ENCODE peak calls at places on chromosomes 1 and 21, in four cellular contexts. One of them, this sample, is unnamed. For H3K9me3, the result is how much of the 10 kb centered on the place peaks cover.

GRCh38 chr1:177798614-177799013 is 171.2 kb downstream of the SEC16B start:
- DNase-seq in mesenchymal stem cell: no peak
- DNase-seq in lung: no peak
- DNase-seq in sigmoid colon: no peak
- DNase-seq in this sample: no peak

GRCh38 chr1:223748405-223748772 is 36.0 kb downstream of the CAPN2 start:
- DNase-seq in mesenchymal stem cell: peak
- DNase-seq in sigmoid colon: no peak
- DNase-seq in lung: no peak
- DNase-seq in this sample: peak

GRCh38 chr1:207913951-207914350 is 3.0 kb upstream of the CD34 start:
- DNase-seq in sigmoid colon: no peak
- DNase-seq in mesenchymal stem cell: no peak
- DNase-seq in lung: no peak
- DNase-seq in this sample: no peak

GRCh38 chr1:85584264-85584781 is 3.8 kb downstream of the CCN1 start:
- DNase-seq in sigmoid colon: no peak
- DNase-seq in mesenchymal stem cell: peak
- DNase-seq in lung: no peak
- DNase-seq in this sample: peak

GRCh38 chr1:6614953-6615785 is 1.6 kb downstream of the PHF13 start:
- DNase-seq in mesenchymal stem cell: no peak
- DNase-seq in lung: no peak
- DNase-seq in sigmoid colon: peak
- DNase-seq in this sample: no peak

GRCh38 chr1:85438353-85438752 is 26.6 kb downstream of the DDAH1 start:
- DNase-seq in mesenchymal stem cell: peak
- DNase-seq in lung: no peak
- DNase-seq in sigmoid colon: no peak
- DNase-seq in this sample: peak

GRCh38 chr1:12454406-12455391 is 163.3 kb downstream of the DHRS3 start:
- DNase-seq in mesenchymal stem cell: peak
- DNase-seq in lung: no peak
- DNase-seq in sigmoid colon: peak
- DNase-seq in this sample: peak

GRCh38 chr1:162171078-162171477 is 101.6 kb downstream of the NOS1AP start:
- DNase-seq in lung: no peak
- DNase-seq in sigmoid colon: no peak
- DNase-seq in mesenchymal stem cell: no peak
- DNase-seq in this sample: no peak

GRCh38 chr1:225412803-225413338 is 15.0 kb downstream of the LBR start:
- DNase-seq in lung: no peak
- DNase-seq in sigmoid colon: no peak
- DNase-seq in mesenchymal stem cell: no peak
- DNase-seq in this sample: no peak

GRCh38 chr1:73674945-73675561 is 522.9 kb downstream of the LRRIQ3 start:
- DNase-seq in lung: no peak
- DNase-seq in mesenchymal stem cell: peak
- DNase-seq in sigmoid colon: no peak
- DNase-seq in this sample: no peak

GRCh38 chr21:33866851-33867250 is 48.8 kb downstream of the ATP5PO start:
- DNase-seq in mesenchymal stem cell: peak
- DNase-seq in sigmoid colon: no peak
- DNase-seq in lung: no peak
- DNase-seq in this sample: peak

GRCh38 chr1:28983509-28984310 is 69.3 kb downstream of the EPB41 start:
- DNase-seq in mesenchymal stem cell: peak
- DNase-seq in lung: peak
- DNase-seq in sigmoid colon: peak
- DNase-seq in this sample: peak

GRCh38 chr1:156664949-156665411 is 12.2 kb downstream of the NES start:
- DNase-seq in sigmoid colon: no peak
- DNase-seq in lung: no peak
- DNase-seq in mesenchymal stem cell: peak
- DNase-seq in this sample: no peak

GRCh38 chr21:36452281-36452680 is 27.6 kb downstream of the CLDN14 start:
- DNase-seq in sigmoid colon: no peak
- DNase-seq in lung: no peak
- DNase-seq in mesenchymal stem cell: no peak
- DNase-seq in this sample: no peak

GRCh38 chr1:115807723-115808122 is 33.2 kb downstream of the NHLH2 start:
- DNase-seq in sigmoid colon: no peak
- DNase-seq in mesenchymal stem cell: peak
- DNase-seq in lung: peak
- DNase-seq in this sample: peak

GRCh38 chr1:85584923-85585322 is 4.4 kb downstream of the CCN1 start:
- DNase-seq in mesenchymal stem cell: no peak
- DNase-seq in lung: no peak
- DNase-seq in sigmoid colon: no peak
- DNase-seq in this sample: no peak

GRCh38 chr1:149986486-149987296 is 23.8 kb downstream of the OTUD7B start:
- DNase-seq in mesenchymal stem cell: peak
- DNase-seq in sigmoid colon: no peak
- DNase-seq in lung: no peak
- DNase-seq in this sample: no peak

GRCh38 chr1:243549108-243549507 is 293.3 kb downstream of the SDCCAG8 start:
- DNase-seq in sigmoid colon: no peak
- DNase-seq in lung: no peak
- DNase-seq in mesenchymal stem cell: peak
- DNase-seq in this sample: no peak

GRCh38 chr1:108000620-108001105 is 35.7 kb upstream of the VAV3 start:
- DNase-seq in lung: peak
- DNase-seq in mesenchymal stem cell: peak
- DNase-seq in sigmoid colon: peak
- DNase-seq in this sample: peak

GRCh38 chr1:165129568-165130164 is 226.8 kb downstream of the LMX1A start:
- DNase-seq in mesenchymal stem cell: peak
- DNase-seq in lung: peak
- DNase-seq in sigmoid colon: no peak
- DNase-seq in this sample: peak

GRCh38 chr1:89112871-89113613 is 12.9 kb downstream of the GBP2 start:
- DNase-seq in sigmoid colon: no peak
- DNase-seq in lung: no peak
- DNase-seq in mesenchymal stem cell: no peak
- DNase-seq in this sample: no peak

GRCh38 chr21:38712076-38712475 is 93.7 kb upstream of the ETS2 start:
- DNase-seq in lung: no peak
- DNase-seq in sigmoid colon: no peak
- DNase-seq in mesenchymal stem cell: peak
- DNase-seq in this sample: peak

DNA sequence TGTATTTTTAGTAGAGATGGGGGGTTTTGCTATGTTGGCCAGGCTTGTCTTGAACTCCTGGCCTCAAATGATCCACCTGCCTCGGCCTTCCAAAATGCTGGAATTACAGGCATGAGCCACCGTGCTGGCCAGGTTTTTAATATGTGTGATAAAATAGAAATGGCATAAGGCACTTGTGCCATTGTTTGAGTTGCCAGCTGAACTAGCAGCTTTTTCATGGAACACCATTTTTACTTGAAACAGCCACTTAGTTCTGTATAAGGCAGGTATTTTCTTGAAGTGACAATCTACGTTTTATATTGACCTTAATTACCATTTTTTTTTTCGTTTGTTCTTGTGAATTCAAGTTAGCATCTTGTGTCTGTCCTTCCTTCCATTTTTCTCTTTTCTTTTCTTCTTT is 28.3 kb downstream of the MTF2 start:
- DNase-seq in lung: no peak
- DNase-seq in sigmoid colon: no peak
- DNase-seq in mesenchymal stem cell: no peak
- DNase-seq in this sample: no peak
- H3K9me3 ChIP-seq in lung: under half
- H3K9me3 ChIP-seq in sigmoid colon: under half
- H3K9me3 ChIP-seq in mesenchymal stem cell: under half
- H3K9me3 ChIP-seq in this sample: under half

GRCh38 chr1:110336300-110337039 is 2.7 kb upstream of the RBM15 start:
- DNase-seq in sigmoid colon: no peak
- DNase-seq in lung: no peak
- DNase-seq in mesenchymal stem cell: no peak
- DNase-seq in this sample: peak
- H3K4me3 ChIP-seq in sigmoid colon: no peak
- H3K4me3 ChIP-seq in lung: no peak
- H3K4me3 ChIP-seq in mesenchymal stem cell: no peak
- H3K4me3 ChIP-seq in this sample: no peak

GRCh38 chr1:45969866-45970265 is 162.6 kb downstream of the PIK3R3 start:
- DNase-seq in lung: no peak
- DNase-seq in sigmoid colon: no peak
- DNase-seq in mesenchymal stem cell: no peak
- DNase-seq in this sample: no peak

GRCh38 chr1:45972621-45973020 is 159.8 kb downstream of the PIK3R3 start:
- DNase-seq in sigmoid colon: no peak
- DNase-seq in lung: no peak
- DNase-seq in mesenchymal stem cell: no peak
- DNase-seq in this sample: no peak

GRCh38 chr1:45973106-45973505 is 159.3 kb downstream of the PIK3R3 start:
- DNase-seq in lung: no peak
- DNase-seq in mesenchymal stem cell: no peak
- DNase-seq in sigmoid colon: no peak
- DNase-seq in this sample: no peak

GRCh38 chr1:45971335-45971734 is 161.1 kb downstream of the PIK3R3 start:
- DNase-seq in mesenchymal stem cell: no peak
- DNase-seq in lung: no peak
- DNase-seq in sigmoid colon: no peak
- DNase-seq in this sample: no peak

GRCh38 chr1:45971922-45972321 is 160.5 kb downstream of the PIK3R3 start:
- DNase-seq in mesenchymal stem cell: no peak
- DNase-seq in sigmoid colon: no peak
- DNase-seq in lung: no peak
- DNase-seq in this sample: no peak
- H3K9me3 ChIP-seq in mesenchymal stem cell: under half
- H3K9me3 ChIP-seq in sigmoid colon: under half
- H3K9me3 ChIP-seq in lung: under half
- H3K9me3 ChIP-seq in this sample: under half

GRCh38 chr21:20997308-20997632 is 939 bp upstream of the NCAM2 start:
- DNase-seq in sigmoid colon: no peak
- DNase-seq in lung: no peak
- DNase-seq in mesenchymal stem cell: no peak
- DNase-seq in this sample: no peak
- H3K4me3 ChIP-seq in sigmoid colon: peak
- H3K4me3 ChIP-seq in lung: no peak
- H3K4me3 ChIP-seq in mesenchymal stem cell: no peak
- H3K4me3 ChIP-seq in this sample: no peak

GRCh38 chr1:247746391-247746935 is 1.5 kb downstream of the OR14A2 start:
- DNase-seq in mesenchymal stem cell: no peak
- DNase-seq in lung: no peak
- DNase-seq in sigmoid colon: no peak
- DNase-seq in this sample: peak

GRCh38 chr1:247749870-247750269 is 1.9 kb upstream of the OR14A2 start:
- DNase-seq in lung: no peak
- DNase-seq in sigmoid colon: no peak
- DNase-seq in mesenchymal stem cell: no peak
- DNase-seq in this sample: no peak

GRCh38 chr1:247747616-247748015 is 325 bp downstream of the OR14A2 start:
- DNase-seq in sigmoid colon: no peak
- DNase-seq in lung: no peak
- DNase-seq in mesenchymal stem cell: peak
- DNase-seq in this sample: peak

GRCh38 chr1:247748041-247748440 is at the start of gene OR14A2:
- DNase-seq in mesenchymal stem cell: no peak
- DNase-seq in lung: no peak
- DNase-seq in sigmoid colon: no peak
- DNase-seq in this sample: no peak
- H3K9me3 ChIP-seq in mesenchymal stem cell: under half
- H3K9me3 ChIP-seq in lung: under half
- H3K9me3 ChIP-seq in sigmoid colon: under half
- H3K9me3 ChIP-seq in this sample: under half

GRCh38 chr1:63773496-63773814 is 362 bp upstream of the ROR1 start:
- DNase-seq in lung: no peak
- DNase-seq in sigmoid colon: no peak
- DNase-seq in mesenchymal stem cell: no peak
- DNase-seq in this sample: no peak

GRCh38 chr1:63777286-63777685 is 3.5 kb downstream of the ROR1 start:
- DNase-seq in mesenchymal stem cell: no peak
- DNase-seq in sigmoid colon: no peak
- DNase-seq in lung: no peak
- DNase-seq in this sample: no peak

GRCh38 chr1:63774617-63775417 is 1.0 kb downstream of the ROR1 start:
- DNase-seq in mesenchymal stem cell: peak
- DNase-seq in lung: peak
- DNase-seq in sigmoid colon: peak
- DNase-seq in this sample: peak

GRCh38 chr1:63773815-63774616 is at the start of gene ROR1:
- DNase-seq in lung: peak
- DNase-seq in mesenchymal stem cell: peak
- DNase-seq in sigmoid colon: peak
- DNase-seq in this sample: peak

GRCh38 chr1:63775418-63776127 is 1.8 kb downstream of the ROR1 start:
- DNase-seq in mesenchymal stem cell: no peak
- DNase-seq in lung: no peak
- DNase-seq in sigmoid colon: no peak
- DNase-seq in this sample: no peak
- H3K4me3 ChIP-seq in mesenchymal stem cell: peak
- H3K4me3 ChIP-seq in lung: peak
- H3K4me3 ChIP-seq in sigmoid colon: peak
- H3K4me3 ChIP-seq in this sample: peak

GRCh38 chr1:248406721-248407692 is 4.2 kb downstream of the OR2T1 start:
- DNase-seq in sigmoid colon: no peak
- DNase-seq in lung: no peak
- DNase-seq in mesenchymal stem cell: no peak
- DNase-seq in this sample: no peak
- H3K9me3 ChIP-seq in sigmoid colon: under half
- H3K9me3 ChIP-seq in lung: under half
- H3K9me3 ChIP-seq in mesenchymal stem cell: under half
- H3K9me3 ChIP-seq in this sample: under half

DNA sequence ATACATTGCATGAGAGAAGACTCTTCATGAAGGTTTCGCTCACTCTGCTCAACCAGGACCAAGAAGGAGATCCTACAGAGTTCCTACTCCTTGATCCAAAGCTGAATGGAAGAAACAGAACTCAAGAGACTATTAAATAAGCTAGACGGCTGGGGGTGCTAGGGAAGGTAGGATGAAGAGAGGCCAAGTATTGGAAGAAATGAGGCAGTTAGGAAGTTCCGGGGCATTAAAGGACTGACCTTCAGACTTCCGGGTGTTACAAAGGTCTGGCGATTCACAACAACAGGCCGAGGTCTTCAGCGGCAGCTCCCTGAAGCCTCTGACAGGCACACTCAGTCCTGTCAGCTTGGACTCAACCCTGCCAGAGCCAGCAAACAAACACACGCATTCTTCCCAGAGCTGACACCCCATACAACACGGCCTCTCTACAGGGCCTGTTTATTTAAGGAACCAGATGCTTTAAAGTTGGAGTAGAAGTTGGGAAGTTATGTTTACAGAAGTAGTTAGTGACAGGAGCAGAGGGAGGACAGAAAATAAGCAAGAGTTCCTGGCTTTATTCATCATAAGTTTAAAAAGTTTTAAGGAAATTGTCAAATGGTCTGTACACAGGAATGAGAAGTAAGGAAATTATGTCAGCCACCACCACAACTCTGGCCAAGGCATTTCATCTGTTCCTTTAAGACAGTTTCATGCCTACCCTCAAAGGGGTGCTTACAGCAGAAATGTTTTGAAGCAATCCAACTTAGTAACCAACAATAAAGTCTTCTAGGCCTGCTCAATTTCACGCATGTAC is 4.7 kb downstream of the SORT1 start:
- DNase-seq in sigmoid colon: peak
- DNase-seq in lung: peak
- DNase-seq in mesenchymal stem cell: peak
- DNase-seq in this sample: no peak
- H3K4me3 ChIP-seq in sigmoid colon: peak
- H3K4me3 ChIP-seq in lung: no peak
- H3K4me3 ChIP-seq in mesenchymal stem cell: no peak
- H3K4me3 ChIP-seq in this sample: no peak